ENCODE peak calls at places on chromosomes 7 and 10, in seven cellular contexts. H is fibroblast of pulmonary artery, Z is lung, K is RWPE1, C is PC-3, L is AG09309, Q is GM20000. I is an unnamed sample.

GRCh38 chr10:76492026-76492425 is 1060.6 kb downstream of the LRMDA start:
- DNase-seq in L (peak), C (peak), Q (no peak), K (peak), H (peak), Z (no peak), I (peak)

GRCh38 chr10:42594246-42594650 is 44.1 kb downstream of the ZNF33B start:
- DNase-seq in Q (no peak), H (peak), K (peak), Z (no peak), C (no peak), L (peak), I (peak)

GRCh38 chr7:127154958-127155357 is 97.8 kb downstream of the GRM8 start:
- DNase-seq in L (no peak), Z (no peak), C (no peak), Q (no peak), H (no peak), K (no peak), I (no peak)

GRCh38 chr7:10821156-10821555 is 152.5 kb upstream of the PHF14 start:
- DNase-seq in H (no peak), Z (no peak), C (no peak), L (no peak), K (no peak), Q (no peak), I (no peak)

GRCh38 chr10:127149613-127150081 is 46.7 kb downstream of the INSYN2A start:
- DNase-seq in Q (no peak), H (peak), C (no peak), Z (no peak), K (no peak), L (no peak), I (no peak)

GRCh38 chr7:148575640-148576411 is 14.7 kb upstream of the C7orf33 start:
- DNase-seq in L (no peak), C (peak), K (peak), Q (peak), H (peak), Z (peak), I (peak)

GRCh38 chr7:116588641-116589594 is 64.1 kb downstream of the CAV1 start:
- DNase-seq in Z (no peak), K (peak), L (no peak), Q (peak), H (peak), C (peak), I (peak)

GRCh38 chr10:32489935-32490334 is 44.0 kb downstream of the CCDC7 start:
- DNase-seq in H (no peak), L (no peak), Q (no peak), K (no peak), Z (no peak), C (no peak), I (no peak)

GRCh38 chr10:69220041-69220451 is at the start of gene HKDC1:
- DNase-seq in Q (no peak), L (no peak), Z (no peak), C (no peak), H (no peak), K (no peak), I (no peak)

GRCh38 chr7:25849361-25850184 is 302.4 kb upstream of the NFE2L3 start:
- DNase-seq in Z (no peak), H (peak), K (no peak), Q (no peak), L (no peak), C (peak), I (peak)

GRCh38 chr7:88635149-88635548 is 124.4 kb upstream of the ZNF804B start:
- DNase-seq in C (no peak), Z (no peak), L (no peak), Q (no peak), H (no peak), K (no peak), I (no peak)

GRCh38 chr10:6297951-6298381 is 95.2 kb downstream of the PFKFB3 start:
- DNase-seq in Q (no peak), H (no peak), L (no peak), C (peak), Z (no peak), K (no peak), I (peak)

GRCh38 chr7:11415101-11415500 is 416.9 kb downstream of the THSD7A start:
- DNase-seq in Q (no peak), L (no peak), Z (no peak), K (no peak), H (no peak), C (peak), I (no peak)

GRCh38 chr10:49160814-49161213 is 27.0 kb upstream of the FAM170B start:
- DNase-seq in Q (no peak), Z (no peak), H (no peak), C (no peak), L (no peak), K (no peak), I (no peak)

GRCh38 chr10:49162761-49163160 is 25.4 kb downstream of the TMEM273 start:
- DNase-seq in L (no peak), H (no peak), Q (no peak), C (no peak), K (no peak), Z (no peak), I (no peak)

GRCh38 chr10:49162063-49162462 is 26.1 kb downstream of the TMEM273 start:
- DNase-seq in Z (no peak), Q (no peak), K (no peak), C (no peak), H (no peak), L (no peak), I (no peak)

GRCh38 chr10:49160110-49160509 is 26.3 kb upstream of the FAM170B start:
- DNase-seq in Q (no peak), K (no peak), L (no peak), C (no peak), Z (no peak), H (no peak), I (no peak)

DNA sequence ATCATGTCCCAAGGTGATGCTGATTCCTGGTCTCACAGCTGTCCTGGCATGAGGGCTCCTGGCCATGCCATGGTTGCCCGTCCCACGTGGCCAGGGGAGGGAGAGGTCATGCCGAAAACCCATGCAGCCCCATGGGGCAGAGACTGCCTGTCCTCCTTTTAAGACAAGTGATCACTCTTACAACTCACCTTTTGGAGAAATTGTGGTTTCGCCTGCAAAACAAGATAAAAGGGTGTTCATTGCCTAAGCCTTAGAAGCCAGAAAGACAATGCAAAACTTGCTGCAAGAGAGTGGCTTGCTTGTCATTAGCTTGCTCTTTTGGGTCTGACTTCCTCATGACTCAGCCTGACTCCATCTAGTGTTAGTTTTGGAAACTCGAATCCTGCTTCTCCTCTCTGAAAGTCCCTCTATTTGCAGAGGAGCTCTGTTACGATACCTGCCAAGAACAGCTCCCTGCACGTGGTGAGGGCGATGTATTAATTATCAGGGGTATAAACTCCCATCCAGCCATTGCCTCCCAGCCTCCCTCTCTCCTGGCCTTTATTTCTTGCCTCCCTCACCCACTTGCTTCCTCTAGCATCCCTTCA is 26.7 kb downstream of the TMEM273 start:
- DNase-seq in K (no peak), C (peak), H (peak), Z (no peak), Q (no peak), L (no peak), I (peak)
- TF ChIP-seq CTCF in K (no peak), C (peak), H (peak), Z (no peak), Q (no peak), L (peak), I (peak)

GRCh38 chr7:63012633-63013183 is 985.9 kb upstream of the ZNF722 start:
- DNase-seq in L (no peak), K (no peak), C (no peak), Q (no peak), H (no peak), Z (no peak), I (no peak)

GRCh38 chr7:63009771-63010170 is 988.9 kb upstream of the ZNF722 start:
- DNase-seq in L (no peak), C (no peak), K (no peak), Z (no peak), H (no peak), Q (no peak), I (no peak)

GRCh38 chr7:63008366-63008765 is 990.3 kb upstream of the ZNF722 start:
- DNase-seq in H (no peak), L (no peak), K (no peak), Z (no peak), Q (no peak), C (no peak), I (peak)
- TF ChIP-seq CTCF in H (no peak), L (no peak), K (no peak), Z (no peak), Q (no peak), C (peak), I (no peak)

DNA sequence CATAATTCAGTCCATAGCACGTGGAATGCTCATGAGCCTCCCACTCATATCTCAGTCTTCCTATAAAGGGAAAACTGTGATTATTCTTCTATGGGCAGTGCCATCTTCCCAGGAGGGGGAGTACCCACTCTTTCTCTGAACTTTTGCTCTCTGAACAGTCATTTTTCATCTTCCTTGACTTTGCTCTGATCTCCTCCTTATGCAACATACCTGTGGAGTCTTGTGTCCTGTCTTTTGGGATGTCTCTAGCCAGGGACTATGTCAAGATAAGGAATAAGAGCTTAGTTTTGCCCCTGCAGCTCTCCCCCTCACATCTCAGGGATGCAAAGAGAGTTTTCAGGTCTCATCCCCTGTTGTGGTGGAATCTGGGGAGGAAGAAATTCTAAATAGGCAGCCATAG is 27.6 kb downstream of the LSMEM1 start:
- DNase-seq in Q (no peak), H (no peak), K (no peak), L (no peak), Z (no peak), C (no peak), I (no peak)
- TF ChIP-seq CTCF in Q (no peak), H (no peak), K (no peak), L (no peak), Z (no peak), C (no peak), I (no peak)

GRCh38 chr10:8435186-8436055 is 380.9 kb downstream of the GATA3 start:
- DNase-seq in C (peak), Q (no peak), K (peak), Z (no peak), L (no peak), H (no peak), I (no peak)
- TF ChIP-seq CTCF in C (no peak), Q (no peak), K (no peak), Z (no peak), L (no peak), H (no peak), I (no peak)

GRCh38 chr10:122139226-122139625 is 131.9 kb upstream of the BTBD16 start:
- DNase-seq in H (no peak), L (no peak), Q (no peak), C (no peak), Z (no peak), K (no peak), I (no peak)

GRCh38 chr10:122140941-122141623 is 130.0 kb upstream of the BTBD16 start:
- DNase-seq in Z (peak), L (peak), K (peak), H (peak), Q (no peak), C (peak), I (peak)

GRCh38 chr10:122139627-122140151 is 131.4 kb upstream of the BTBD16 start:
- DNase-seq in L (no peak), H (no peak), C (no peak), Z (no peak), Q (no peak), K (no peak), I (no peak)

GRCh38 chr10:122141821-122142651 is 129.1 kb upstream of the BTBD16 start:
- DNase-seq in K (peak), H (no peak), Q (no peak), C (peak), L (no peak), Z (no peak), I (no peak)

GRCh38 chr10:122140477-122140902 is 130.6 kb upstream of the BTBD16 start:
- DNase-seq in C (peak), H (peak), L (no peak), Z (no peak), K (peak), Q (no peak), I (peak)
- TF ChIP-seq CTCF in C (no peak), H (no peak), L (no peak), Z (no peak), K (no peak), Q (no peak), I (no peak)

I was measured in cardiac fibroblast.